ENCODE peak calls at places on chromosomes 5 and 9, in eight cellular contexts. E, J, B, X, V, H, P and T are unnamed samples.
A peak's percentile ranks its signal among the peaks of the same experiment; 100 is the strongest.

GRCh38 chr9:545480-545879 is 296.0 kb upstream of the DMRT1 start:
- DNase-seq in E (no peak), J (no peak), B (no peak), X (no peak), V (no peak), H (no peak), P (no peak), T (no peak)

GRCh38 chr5:115033861-115034260 is 135.8 kb downstream of the TRIM36 start:
- DNase-seq in E (peak; percentile 79), J (peak; percentile 7), B (no peak), X (no peak), V (no peak), H (peak; percentile 4), P (no peak), T (peak; percentile 68)

GRCh38 chr9:127451681-127452480 is 571 bp downstream of the LRSAM1 start:
- DNase-seq in E (peak; percentile 79), J (peak; percentile 54), B (peak; percentile 41), X (peak; percentile 49), V (peak; percentile 76), H (no peak), P (peak; percentile 59), T (peak; percentile 70)

GRCh38 chr5:40834391-40834848 is 602 bp downstream of the RPL37 start:
- DNase-seq in E (no peak), J (peak; percentile 24), B (no peak), X (no peak), V (no peak), H (no peak), P (peak; percentile 50), T (no peak)

GRCh38 chr9:131727184-131727785 is 12.6 kb downstream of the RAPGEF1 start:
- DNase-seq in E (no peak), J (peak; percentile 74), B (no peak), X (no peak), V (no peak), H (no peak), P (no peak), T (no peak)

GRCh38 chr9:99112750-99113417 is 8.0 kb downstream of the TGFBR1 start:
- DNase-seq in E (no peak), J (no peak), B (no peak), X (no peak), V (peak; percentile 25), H (no peak), P (peak; percentile 24), T (peak; percentile 40)

GRCh38 chr5:126543009-126543408 is 52.0 kb downstream of the ALDH7A1 start:
- DNase-seq in E (no peak), J (no peak), B (no peak), X (no peak), V (no peak), H (no peak), P (no peak), T (no peak)

GRCh38 chr9:137463931-137464290 is 4.8 kb upstream of the NSMF start:
- DNase-seq in E (no peak), J (no peak), B (no peak), X (no peak), V (no peak), H (no peak), P (no peak), T (no peak)

GRCh38 chr9:78788101-78788500 is 491.2 kb downstream of the PSAT1 start:
- DNase-seq in E (no peak), J (peak; percentile 41), B (no peak), X (no peak), V (no peak), H (no peak), P (no peak), T (no peak)

GRCh38 chr5:53091304-53091703 is 18.3 kb downstream of the MOCS2 start:
- DNase-seq in E (no peak), J (peak; percentile 65), B (no peak), X (no peak), V (no peak), H (no peak), P (no peak), T (no peak)

GRCh38 chr9:99680191-99680590 is 141.5 kb upstream of the NR4A3 start:
- DNase-seq in E (no peak), J (peak; percentile 87), B (no peak), X (no peak), V (no peak), H (no peak), P (no peak), T (no peak)

GRCh38 chr5:138611295-138612220 is 36.4 kb upstream of the HSPA9 start:
- DNase-seq in E (peak; percentile 85), J (no peak), B (peak; percentile 31), X (peak; percentile 82), V (peak; percentile 17), H (peak; percentile 50), P (no peak), T (peak; percentile 62)

GRCh38 chr5:544675-545330 is 20.6 kb upstream of the SLC9A3 start:
- DNase-seq in E (no peak), J (no peak), B (no peak), X (no peak), V (no peak), H (no peak), P (no peak), T (no peak)

GRCh38 chr9:21455320-21455719 is 15.1 kb downstream of the IFNA1 start:
- DNase-seq in E (peak; percentile 71), J (peak; percentile 32), B (peak; percentile 15), X (no peak), V (peak; percentile 15), H (no peak), P (peak; percentile 13), T (peak; percentile 74)

GRCh38 chr9:37944671-37945481 is 40.9 kb upstream of the SLC25A51 start:
- DNase-seq in E (peak; percentile 72), J (peak; percentile 74), B (no peak), X (no peak), V (no peak), H (no peak), P (no peak), T (peak; percentile 79)

GRCh38 chr5:132418876-132419275 is 49.4 kb downstream of the SLC22A5 start:
- DNase-seq in E (no peak), J (peak; percentile 61), B (no peak), X (no peak), V (no peak), H (no peak), P (no peak), T (no peak)

GRCh38 chr9:136992819-136993369 is 672 bp downstream of the PAXX start:
- DNase-seq in E (peak; percentile 72), J (no peak), B (no peak), X (no peak), V (no peak), H (no peak), P (no peak), T (no peak)

GRCh38 chr5:144467795-144468194 is 297.1 kb downstream of the KCTD16 start:
- DNase-seq in E (peak; percentile 87), J (peak; percentile 83), B (no peak), X (no peak), V (no peak), H (peak; percentile 67), P (no peak), T (peak; percentile 89)

GRCh38 chr5:143576721-143577484 is 173.4 kb upstream of the NR3C1 start:
- DNase-seq in E (no peak), J (no peak), B (no peak), X (no peak), V (no peak), H (no peak), P (no peak), T (no peak)

GRCh38 chr5:111075520-111075919 is 4.0 kb downstream of the TSLP start:
- DNase-seq in E (no peak), J (peak; percentile 74), B (no peak), X (no peak), V (no peak), H (no peak), P (no peak), T (no peak)

GRCh38 chr9:12702160-12702758 is 9.1 kb downstream of the TYRP1 start:
- DNase-seq in E (peak; percentile 83), J (peak; percentile 58), B (no peak), X (no peak), V (no peak), H (no peak), P (no peak), T (peak; percentile 85)

GRCh38 chr5:143196601-143197259 is 206.8 kb downstream of the NR3C1 start:
- DNase-seq in E (no peak), J (no peak), B (no peak), X (no peak), V (no peak), H (no peak), P (no peak), T (no peak)

GRCh38 chr9:113544001-113544340 is 80.4 kb downstream of the RGS3 start:
- DNase-seq in E (no peak), J (no peak), B (no peak), X (no peak), V (no peak), H (no peak), P (no peak), T (no peak)

GRCh38 chr9:136860529-136860928 is 5.6 kb downstream of the EDF1 start:
- DNase-seq in E (peak; percentile 38), J (no peak), B (peak; percentile 24), X (no peak), V (no peak), H (no peak), P (no peak), T (no peak)

GRCh38 chr5:1729641-1730486 is 69.8 kb downstream of the MRPL36 start:
- DNase-seq in E (peak; percentile 35), J (no peak), B (no peak), X (no peak), V (no peak), H (no peak), P (no peak), T (no peak)

GRCh38 chr5:169904568-169904967 is 75.7 kb downstream of the INSYN2B start:
- DNase-seq in E (peak; percentile 58), J (no peak), B (no peak), X (no peak), V (no peak), H (no peak), P (no peak), T (no peak)

GRCh38 chr5:152164860-152165259 is 240.2 kb upstream of the GLRA1 start:
- DNase-seq in E (peak; percentile 76), J (no peak), B (no peak), X (no peak), V (no peak), H (no peak), P (no peak), T (peak; percentile 43)

GRCh38 chr5:139232161-139232724 is 34.1 kb upstream of the SIL1 start:
- DNase-seq in E (no peak), J (no peak), B (no peak), X (no peak), V (no peak), H (no peak), P (no peak), T (no peak)

GRCh38 chr9:69945671-69946141 is 97.9 kb upstream of the MAMDC2 start:
- DNase-seq in E (no peak), J (peak; percentile 55), B (no peak), X (no peak), V (no peak), H (no peak), P (no peak), T (no peak)

GRCh38 chr5:57441557-57441956 is 41.1 kb downstream of the ACTBL2 start:
- DNase-seq in E (no peak), J (peak; percentile 91), B (no peak), X (no peak), V (peak; percentile 3), H (no peak), P (no peak), T (no peak)

GRCh38 chr9:16371306-16371705 is 499.2 kb downstream of the BNC2 start:
- DNase-seq in E (no peak), J (no peak), B (no peak), X (no peak), V (no peak), H (no peak), P (no peak), T (no peak)

GRCh38 chr5:94812232-94812631 is 193.8 kb downstream of the SLF1 start:
- DNase-seq in E (no peak), J (no peak), B (no peak), X (no peak), V (no peak), H (no peak), P (no peak), T (no peak)

GRCh38 chr5:163809480-163809879 is 304.1 kb downstream of the MAT2B start:
- DNase-seq in E (peak; percentile 49), J (no peak), B (no peak), X (no peak), V (no peak), H (no peak), P (no peak), T (no peak)

GRCh38 chr5:41625571-41625970 is 115.2 kb upstream of the PLCXD3 start:
- DNase-seq in E (no peak), J (no peak), B (no peak), X (no peak), V (no peak), H (no peak), P (no peak), T (no peak)